ENCODE peak calls at places on chromosome 1, in nine cellular contexts. I is breast epithelium; Q is CD8-positive, alpha-beta T cell; K is BE2C; R is tibial nerve; A is fibroblast of lung; J is spleen; D is astrocyte; H is IMR-90. O is an unnamed sample. For H3K4me1 and H3K27me3, the result is how much of the 10 kb centered on the place peaks cover.

GRCh38 chr1:247576514-247576913 is 11.6 kb upstream of the OR2G2 start:
- DNase-seq in I (no peak), Q (no peak), K (no peak), R (no peak), A (no peak), J (no peak), D (no peak), H (no peak), O (no peak)

GRCh38 chr1:76144233-76144632 is 69.7 kb downstream of the ST6GALNAC3 start:
- DNase-seq in I (no peak), Q (no peak), K (no peak), R (no peak), A (peak), J (no peak), D (peak), H (no peak), O (no peak)

GRCh38 chr1:23444104-23444533 is 19.6 kb upstream of the TCEA3 start:
- DNase-seq in I (no peak), Q (no peak), K (no peak), R (peak), A (peak), J (no peak), D (peak), H (peak), O (no peak)

GRCh38 chr1:165629131-165629530 is 1.9 kb upstream of the MGST3 start:
- DNase-seq in I (no peak), Q (no peak), K (no peak), R (no peak), A (no peak), J (no peak), D (no peak), H (no peak), O (no peak)

GRCh38 chr1:234212764-234213406 is 160.4 kb upstream of the COA6 start:
- DNase-seq in I (no peak), Q (no peak), K (peak), R (no peak), A (peak), J (no peak), D (no peak), H (peak), O (no peak)

GRCh38 chr1:184838374-184838995 is 83.8 kb upstream of the EDEM3 start:
- DNase-seq in I (peak), Q (no peak), K (no peak), R (peak), A (peak), J (no peak), D (peak), H (peak), O (no peak)

GRCh38 chr1:151711940-151712339 is 4.7 kb downstream of the CELF3 start:
- DNase-seq in I (no peak), Q (no peak), K (no peak), R (no peak), A (no peak), J (no peak), D (no peak), H (no peak), O (no peak)

GRCh38 chr1:100538935-100539835 is 1.2 kb downstream of the GPR88 start:
- DNase-seq in I (no peak), Q (no peak), K (peak), R (no peak), A (peak), J (peak), D (no peak), H (peak), O (no peak)

GRCh38 chr1:15334995-15335394 is 74.7 kb upstream of the EFHD2 start:
- DNase-seq in I (no peak), Q (no peak), K (no peak), R (no peak), A (no peak), J (no peak), D (no peak), H (no peak), O (no peak)

GRCh38 chr1:201714542-201715276 is 114.2 kb upstream of the IPO9 start:
- DNase-seq in I (no peak), Q (no peak), K (peak), R (peak), A (peak), J (no peak), D (peak), H (peak), O (peak)

GRCh38 chr1:26541816-26542711 is 12.5 kb downstream of the RPS6KA1 start:
- DNase-seq in I (no peak), Q (peak), K (peak), R (peak), A (no peak), J (peak), D (no peak), H (peak), O (peak)

DNA sequence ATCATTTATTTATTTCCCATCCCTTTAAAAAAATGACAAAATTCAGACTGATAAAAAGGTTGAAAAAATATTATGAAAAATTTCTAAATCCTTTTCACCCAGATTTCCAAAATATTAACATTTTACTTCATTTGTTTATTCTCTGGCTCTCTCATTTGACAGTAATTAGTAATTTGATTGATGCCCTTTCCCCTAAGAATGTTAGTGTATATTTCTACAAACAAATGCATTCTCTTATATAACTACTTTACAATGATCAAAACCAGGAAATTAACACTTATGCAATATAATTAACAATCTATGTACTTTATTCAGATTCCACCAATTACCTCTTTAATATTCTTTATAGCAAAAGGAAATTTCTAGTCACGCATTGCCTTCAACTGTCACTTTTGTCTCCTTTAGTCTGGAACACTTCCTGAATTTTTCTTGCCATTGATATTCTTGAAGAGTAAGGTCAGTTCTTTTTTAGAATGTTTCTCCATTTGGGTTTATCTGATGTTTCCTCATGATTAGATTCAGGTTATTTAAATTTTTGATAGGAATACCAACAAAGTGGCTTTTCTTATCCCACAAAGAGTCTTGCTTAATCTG is 3.9 kb downstream of the CD53 start:
- DNase-seq in I (no peak), Q (no peak), K (no peak), R (no peak), A (no peak), J (no peak), D (no peak), H (no peak), O (no peak)
- H3K4me1 ChIP-seq in I (under half), Q (half or more), K (under half), R (under half), A (under half), J (half or more), D (under half), H (under half), O (under half)

GRCh38 chr1:40045766-40046165 is 5.2 kb downstream of the CAP1 start:
- DNase-seq in I (no peak), Q (no peak), K (no peak), R (no peak), A (no peak), J (no peak), D (no peak), H (no peak), O (no peak)

GRCh38 chr1:40045182-40045581 is 4.7 kb downstream of the CAP1 start:
- DNase-seq in I (no peak), Q (no peak), K (no peak), R (no peak), A (peak), J (no peak), D (peak), H (peak), O (no peak)

GRCh38 chr1:40050863-40051262 is 10.3 kb downstream of the CAP1 start:
- DNase-seq in I (no peak), Q (peak), K (no peak), R (no peak), A (no peak), J (no peak), D (no peak), H (no peak), O (no peak)

GRCh38 chr1:40049745-40050144 is 9.2 kb downstream of the CAP1 start:
- DNase-seq in I (no peak), Q (peak), K (no peak), R (no peak), A (peak), J (no peak), D (peak), H (peak), O (no peak)

GRCh38 chr1:40047769-40048168 is 7.2 kb downstream of the CAP1 start:
- DNase-seq in I (no peak), Q (no peak), K (no peak), R (no peak), A (no peak), J (no peak), D (no peak), H (no peak), O (no peak)
- H3K27me3 ChIP-seq in I (under half), Q (under half), K (under half), R (under half), A (under half), J (under half), D (under half), H (under half), O (under half)

GRCh38 chr1:32498751-32499150 is 33.9 kb downstream of the ZBTB8B start:
- DNase-seq in I (no peak), Q (no peak), K (no peak), R (no peak), A (no peak), J (no peak), D (no peak), H (no peak), O (no peak)

GRCh38 chr1:32503153-32503552 is 36.1 kb upstream of the ZBTB8A start:
- DNase-seq in I (no peak), Q (no peak), K (no peak), R (no peak), A (no peak), J (no peak), D (no peak), H (no peak), O (no peak)

GRCh38 chr1:32501865-32502264 is 37.0 kb downstream of the ZBTB8B start:
- DNase-seq in I (peak), Q (no peak), K (no peak), R (peak), A (no peak), J (no peak), D (no peak), H (no peak), O (no peak)

GRCh38 chr1:32496127-32496526 is 31.3 kb downstream of the ZBTB8B start:
- DNase-seq in I (no peak), Q (no peak), K (no peak), R (no peak), A (peak), J (no peak), D (peak), H (peak), O (no peak)

DNA sequence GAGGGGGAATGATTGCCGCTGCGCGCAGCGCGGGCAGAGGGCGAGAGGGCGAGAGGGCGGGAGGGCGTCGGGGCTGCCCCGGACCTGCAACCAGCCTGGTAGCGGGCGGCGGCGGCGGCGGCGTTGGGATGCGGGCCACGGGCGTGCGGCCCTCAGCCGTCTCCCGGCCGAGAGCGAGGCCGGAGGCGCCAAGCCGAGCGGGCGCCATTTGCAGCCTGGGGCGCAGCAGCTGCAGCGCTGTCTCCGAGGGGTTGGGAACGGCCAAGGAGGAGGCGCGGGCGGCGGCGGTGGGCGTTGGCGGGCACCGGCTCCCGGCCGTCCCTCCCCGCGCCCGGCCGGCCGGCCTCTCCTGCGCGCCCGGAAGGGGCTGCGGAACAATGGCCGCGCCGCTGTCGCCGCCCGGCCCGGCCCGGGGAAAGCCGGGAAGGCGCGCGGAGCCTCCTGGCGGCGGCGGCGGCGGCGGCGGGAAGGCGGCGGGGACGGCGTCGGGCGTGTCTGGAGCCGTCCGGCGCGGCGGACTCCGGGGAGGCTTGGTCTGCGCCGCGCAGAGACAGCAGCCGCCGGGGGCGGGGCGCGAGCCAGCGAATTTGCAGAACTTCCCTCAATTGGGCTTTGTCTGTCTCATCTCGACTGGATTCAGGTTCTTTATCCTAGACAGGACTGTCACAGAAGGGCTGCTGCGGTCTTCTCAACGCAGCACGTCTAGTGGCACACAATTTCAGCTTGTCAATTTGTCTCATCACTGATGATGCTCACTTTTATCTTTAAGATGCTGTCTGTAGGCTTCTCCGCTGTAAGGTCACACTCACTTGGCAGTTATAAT is 35.7 kb downstream of the ZBTB8B start:
- DNase-seq in I (peak), Q (no peak), K (peak), R (peak), A (peak), J (peak), D (peak), H (peak), O (no peak)
- TF ChIP-seq CTCF in I (peak), Q (no peak), K (no peak), R (peak), A (no peak), J (no peak), D (no peak), H (no peak), O (peak)

GRCh38 chr1:77970192-77970591 is 8.7 kb downstream of the FUBP1 start:
- DNase-seq in I (no peak), Q (no peak), K (no peak), R (no peak), A (no peak), J (no peak), D (no peak), H (no peak), O (no peak)
- H3K4me1 ChIP-seq in I (under half), Q (half or more), K (under half), R (under half), A (under half), J (half or more), D (under half), H (under half), O (half or more)

DNA sequence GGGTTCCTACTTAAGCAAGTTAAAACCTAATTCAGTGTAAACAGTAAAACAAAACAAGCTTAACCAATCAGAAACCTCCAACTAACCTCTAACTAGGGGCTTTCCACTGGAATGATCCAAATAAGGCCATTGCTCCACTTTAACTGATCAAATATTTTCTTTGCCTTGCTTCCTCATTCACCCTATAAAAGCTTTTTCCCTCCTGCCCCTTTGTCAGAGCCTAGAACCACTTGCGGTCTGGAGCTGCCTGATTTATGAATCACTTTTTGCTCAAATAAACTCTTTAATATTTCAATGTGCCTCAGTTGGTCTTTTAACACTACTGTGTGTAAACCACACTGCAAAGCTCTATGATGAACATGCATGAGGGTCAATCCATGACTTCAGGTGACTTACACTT is 4.5 kb upstream of the FAM89A start:
- DNase-seq in I (no peak), Q (no peak), K (no peak), R (no peak), A (no peak), J (no peak), D (no peak), H (no peak), O (no peak)
- H3K27me3 ChIP-seq in I (under half), Q (under half), K (under half), R (under half), A (under half), J (under half), D (under half), H (under half), O (under half)

GRCh38 chr1:117661027-117661426 is 55.2 kb downstream of the TENT5C start:
- DNase-seq in I (no peak), Q (no peak), K (no peak), R (no peak), A (no peak), J (no peak), D (no peak), H (no peak), O (no peak)

GRCh38 chr1:117662667-117663066 is 56.8 kb downstream of the TENT5C start:
- DNase-seq in I (no peak), Q (no peak), K (no peak), R (no peak), A (no peak), J (no peak), D (no peak), H (no peak), O (no peak)

GRCh38 chr1:117663156-117663902 is 57.5 kb downstream of the TENT5C start:
- DNase-seq in I (no peak), Q (no peak), K (no peak), R (no peak), A (no peak), J (no peak), D (no peak), H (no peak), O (no peak)

GRCh38 chr1:117665523-117666274 is 59.9 kb downstream of the TENT5C start:
- DNase-seq in I (no peak), Q (no peak), K (no peak), R (no peak), A (no peak), J (no peak), D (no peak), H (no peak), O (no peak)

GRCh38 chr1:117664314-117664713 is 58.5 kb downstream of the TENT5C start:
- DNase-seq in I (no peak), Q (no peak), K (no peak), R (no peak), A (no peak), J (no peak), D (no peak), H (no peak), O (no peak)
- TF ChIP-seq CTCF in I (no peak), Q (no peak), K (no peak), R (no peak), A (no peak), J (no peak), D (no peak), H (no peak), O (no peak)

DNA sequence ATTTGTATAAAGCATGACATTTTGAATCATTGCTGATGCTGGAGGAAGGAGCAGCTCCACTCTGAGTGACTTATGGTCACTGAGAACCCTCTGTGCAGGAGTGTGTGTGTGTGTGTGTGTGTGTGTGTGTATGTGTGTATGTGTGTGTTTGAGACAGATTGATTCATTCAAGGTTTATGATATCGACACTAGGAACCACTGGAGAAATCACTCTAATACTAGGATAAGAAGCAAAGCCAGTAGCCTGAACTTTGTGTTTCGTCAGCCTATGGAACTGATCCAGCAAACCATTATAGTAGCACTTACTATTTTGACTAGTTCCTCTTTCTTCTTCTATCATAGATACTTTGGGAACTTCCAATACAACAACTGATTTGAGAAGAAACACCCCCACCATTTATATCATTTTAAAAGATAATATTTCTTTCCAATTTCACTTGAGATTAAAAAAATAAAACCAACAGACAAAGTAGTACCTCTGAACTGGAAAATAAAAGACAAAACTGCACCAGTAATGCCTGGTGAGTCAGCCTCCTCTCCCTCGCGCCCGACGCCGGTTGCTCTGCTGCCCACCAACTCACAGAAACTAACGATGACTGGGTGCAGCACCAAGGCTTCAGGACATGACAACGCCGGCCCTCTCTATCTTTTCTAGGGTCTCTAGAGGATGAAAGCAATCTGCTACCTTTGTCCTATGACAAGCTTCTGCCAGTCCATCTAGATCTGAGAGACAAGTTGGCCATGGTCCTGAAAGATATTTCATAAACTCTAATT is 20.9 kb downstream of the SLAMF1 start:
- DNase-seq in I (no peak), Q (no peak), K (no peak), R (no peak), A (no peak), J (no peak), D (no peak), H (no peak), O (no peak)
- H3K4me1 ChIP-seq in I (under half), Q (half or more), K (under half), R (under half), A (under half), J (half or more), D (under half), H (under half), O (under half)

DNA sequence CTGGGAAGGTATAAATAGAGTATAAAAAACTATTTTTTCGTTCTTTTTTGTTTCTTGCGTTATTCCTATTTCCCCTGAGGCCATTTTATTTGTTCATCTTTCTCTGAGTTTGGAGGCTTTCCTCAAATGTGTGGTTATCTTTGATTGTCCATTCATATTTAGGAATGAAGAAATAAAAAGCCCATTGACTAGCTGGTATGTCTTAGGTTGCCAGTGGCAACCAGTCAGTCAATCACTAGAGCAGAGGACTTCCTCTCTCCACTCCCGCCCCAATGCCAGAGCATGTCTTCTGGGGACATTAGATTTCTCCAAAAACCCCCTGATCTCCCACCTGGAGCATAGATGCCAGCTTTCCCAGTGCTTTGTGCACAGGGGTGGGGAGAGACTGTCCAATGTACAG is 20.7 kb upstream of the FOXE3 start:
- DNase-seq in I (no peak), Q (no peak), K (no peak), R (no peak), A (no peak), J (no peak), D (no peak), H (no peak), O (no peak)
- H3K27me3 ChIP-seq in I (under half), Q (under half), K (under half), R (under half), A (under half), J (under half), D (under half), H (under half), O (under half)

O was measured in esophagus squamous epithelium.